ENCODE peak calls at places on chromosomes 1 and 21, in four cellular contexts. C is RWPE1, J is glutamatergic neuron, G is breast epithelium. K is an unnamed sample.

GRCh38 chr1:75133754-75134655 is at the start of gene LHX8:
- DNase-seq in C (no peak), J (no peak), G (no peak), K (no peak)

GRCh38 chr1:156033011-156033410 is 12.3 kb upstream of the SSR2 start:
- DNase-seq in C (no peak), J (no peak), G (no peak), K (no peak)

GRCh38 chr1:89865498-89866385 is 44.9 kb downstream of the LRRC8D start:
- DNase-seq in G (no peak), J (no peak), C (peak; percentile 85), K (no peak)

GRCh38 chr1:180643693-180644092 is 11.9 kb downstream of the XPR1 start:
- DNase-seq in G (no peak), J (no peak), C (no peak), K (no peak)

GRCh38 chr21:43864313-43864805 is 664 bp upstream of the AGPAT3 start:
- DNase-seq in J (no peak), C (no peak), G (peak; percentile 48), K (no peak)

GRCh38 chr21:42568834-42569731 is 55.4 kb downstream of the SLC37A1 start:
- DNase-seq in C (no peak), G (no peak), J (peak; percentile 9), K (no peak)

GRCh38 chr21:18449586-18449985 is 46.0 kb upstream of the TMPRSS15 start:
- DNase-seq in J (no peak), C (peak; percentile 3), G (no peak), K (no peak)

GRCh38 chr1:6127587-6128163 is 52.4 kb downstream of the CHD5 start:
- DNase-seq in G (peak; percentile 37), J (peak; percentile 84), C (peak; percentile 97), K (no peak)

GRCh38 chr1:212291505-212292134 is 6.4 kb downstream of the PPP2R5A start:
- DNase-seq in C (peak; percentile 53), G (no peak), J (no peak), K (no peak)

GRCh38 chr1:66583021-66583420 is 49.1 kb downstream of the SGIP1 start:
- DNase-seq in J (no peak), C (no peak), G (no peak), K (no peak)

GRCh38 chr1:207666342-207666741 is 21.4 kb downstream of the CR1L start:
- DNase-seq in J (no peak), C (no peak), G (no peak), K (no peak)

GRCh38 chr1:91769698-91770232 is 116.2 kb downstream of the TGFBR3 start:
- DNase-seq in G (no peak), C (no peak), J (no peak), K (no peak)

GRCh38 chr1:177505905-177506590 is 335.3 kb downstream of the BRINP2 start:
- DNase-seq in J (no peak), G (no peak), C (peak; percentile 54), K (no peak)

GRCh38 chr1:205505791-205506190 is 1.3 kb downstream of the CDK18 start:
- DNase-seq in C (peak; percentile 87), G (peak; percentile 72), J (no peak), K (no peak)

GRCh38 chr1:116254776-116255175 is 118.3 kb upstream of the ATP1A1 start:
- DNase-seq in G (no peak), C (peak; percentile 17), J (no peak), K (no peak)

GRCh38 chr1:236016083-236016482 is 48.8 kb downstream of the NID1 start:
- DNase-seq in C (no peak), J (no peak), G (peak; percentile 49), K (no peak)

GRCh38 chr1:10514490-10515235 is 39.9 kb downstream of the PEX14 start:
- DNase-seq in G (no peak), J (no peak), C (peak; percentile 36), K (no peak)

GRCh38 chr1:10516925-10517676 is 42.4 kb downstream of the PEX14 start:
- DNase-seq in J (no peak), G (no peak), C (no peak), K (no peak)

GRCh38 chr1:10517677-10517982 is 42.9 kb downstream of the PEX14 start:
- DNase-seq in J (no peak), C (no peak), G (no peak), K (no peak)

GRCh38 chr1:10516244-10516643 is 41.5 kb downstream of the PEX14 start:
- DNase-seq in C (no peak), G (no peak), J (no peak), K (no peak)

DNA sequence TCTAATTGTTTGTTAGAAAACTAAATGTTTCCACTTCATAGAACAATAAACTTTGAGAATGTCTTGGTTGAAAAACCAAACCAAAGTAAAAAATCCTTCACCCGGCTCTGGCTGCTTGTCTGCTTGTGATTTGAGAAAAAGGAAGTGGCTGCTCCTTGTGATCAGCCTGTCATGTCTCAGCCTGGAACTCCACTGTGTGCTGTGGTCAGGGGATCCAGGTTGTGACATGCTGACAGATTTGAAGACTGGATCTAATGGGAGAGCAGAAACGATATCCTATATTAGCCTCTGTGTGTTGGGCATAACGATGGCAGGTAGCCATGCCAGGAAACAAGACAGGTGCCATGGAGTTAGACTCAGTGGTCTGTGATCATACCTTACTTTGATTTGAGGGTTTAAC is 40.9 kb downstream of the PEX14 start:
- DNase-seq in C (no peak), J (no peak), G (no peak), K (no peak)
- TF ChIP-seq CTCF in C (no peak), J (no peak), G (no peak), K (no peak)

GRCh38 chr21:25360593-25360992 is 246.7 kb downstream of the MRPL39 start:
- DNase-seq in J (no peak), C (no peak), G (no peak), K (no peak)
- TF ChIP-seq CTCF in J (no peak), C (no peak), G (no peak), K (peak; percentile 30)

DNA sequence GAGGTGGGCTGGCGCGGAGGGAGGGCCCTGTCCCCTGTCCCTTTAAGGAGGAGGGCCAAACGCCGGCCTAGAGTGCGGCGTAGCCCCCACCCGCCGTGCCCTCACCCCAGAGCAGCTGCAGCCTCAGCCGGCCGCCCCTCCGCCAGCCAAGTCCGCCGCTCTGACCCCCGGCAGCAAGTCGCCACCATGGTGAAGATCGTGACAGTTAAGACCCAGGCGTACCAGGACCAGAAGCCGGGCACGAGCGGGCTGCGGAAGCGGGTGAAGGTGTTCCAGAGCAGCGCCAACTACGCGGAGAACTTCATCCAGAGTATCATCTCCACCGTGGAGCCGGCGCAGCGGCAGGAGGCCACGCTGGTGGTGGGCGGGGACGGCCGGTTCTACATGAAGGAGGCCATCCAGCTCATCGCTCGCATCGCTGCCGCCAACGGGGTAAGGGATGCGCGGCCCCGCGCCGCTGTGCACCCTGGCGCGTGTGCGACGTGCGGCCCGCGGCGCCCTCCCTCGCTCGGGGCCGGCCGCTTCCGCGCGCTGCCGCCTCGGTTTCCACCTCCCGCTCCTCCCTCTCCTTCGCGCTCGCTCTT is at the start of gene PGM1:
- DNase-seq in C (peak; percentile 63), J (peak; percentile 79), G (peak; percentile 61), K (peak; percentile 89)
- TF ChIP-seq CTCF in C (no peak), J (no peak), G (no peak), K (no peak)

GRCh38 chr1:199550384-199551067 is 477.0 kb upstream of the NR5A2 start:
- DNase-seq in C (no peak), J (no peak), G (no peak), K (no peak)
- TF ChIP-seq CTCF in C (no peak), J (no peak), G (no peak), K (peak; percentile 66)

K was measured in osteocyte.